ENCODE peak calls at places on chromosomes 11 and 22, in nine cellular contexts. S is A549, Q is fibroblast of lung, K is dorsolateral prefrontal cortex, Y is Caco-2, G is endothelial cell, P is MCF 10A, F is IMR-90, N is WTC11. R is an unnamed sample.

GRCh38 chr11:123690490-123690889 is 36.1 kb upstream of the SCN3B start:
- DNase-seq in Y (no peak), Q (peak), S (peak), N (no peak), P (peak), K (peak), G (no peak), F (peak), R (no peak)

GRCh38 chr11:118930152-118930712 is 4.5 kb upstream of the BCL9L start:
- DNase-seq in K (peak), Y (peak), F (peak), P (peak), Q (peak), N (peak), S (no peak), G (peak), R (peak)

GRCh38 chr22:30013201-30013600 is 67.1 kb upstream of the HORMAD2 start:
- DNase-seq in F (no peak), Q (no peak), P (no peak), G (no peak), Y (no peak), K (no peak), S (no peak), N (no peak), R (no peak)

GRCh38 chr22:27667121-27667843 is 134.3 kb downstream of the MN1 start:
- DNase-seq in Y (no peak), K (no peak), S (no peak), F (no peak), P (no peak), Q (peak), N (no peak), G (no peak), R (no peak)

GRCh38 chr11:987671-988070 is 48.8 kb downstream of the MUC6 start:
- DNase-seq in Y (no peak), N (no peak), S (no peak), F (no peak), P (no peak), Q (no peak), K (no peak), G (no peak), R (no peak)

GRCh38 chr11:78742430-78742829 is 167.8 kb upstream of the NARS2 start:
- DNase-seq in N (no peak), F (peak), K (no peak), Y (no peak), Q (peak), G (no peak), S (no peak), P (peak), R (no peak)

GRCh38 chr11:127649071-127649470 is 648.5 kb upstream of the KIRREL3 start:
- DNase-seq in S (no peak), K (no peak), Y (no peak), G (no peak), P (no peak), N (no peak), F (no peak), Q (no peak), R (no peak)

GRCh38 chr22:22037740-22038139 is 55.2 kb upstream of the TOP3B start:
- DNase-seq in P (no peak), K (no peak), S (no peak), N (no peak), Q (peak), F (peak), Y (no peak), G (no peak), R (no peak)

GRCh38 chr11:47259178-47259977 is 1.6 kb downstream of the NR1H3 start:
- DNase-seq in N (peak), G (peak), Y (peak), S (peak), K (no peak), F (peak), P (peak), Q (no peak), R (peak)

GRCh38 chr22:18056161-18056666 is 21.6 kb upstream of the PEX26 start:
- DNase-seq in Q (peak), F (peak), P (no peak), N (no peak), Y (no peak), K (peak), G (no peak), S (no peak), R (peak)

GRCh38 chr11:134025086-134025437 is 43.8 kb upstream of the JAM3 start:
- DNase-seq in P (peak), Q (no peak), N (no peak), K (peak), G (no peak), S (no peak), F (no peak), Y (no peak), R (no peak)

GRCh38 chr11:74069146-74070046 is 60.5 kb upstream of the UCP3 start:
- DNase-seq in Y (peak), F (peak), K (no peak), P (no peak), G (no peak), S (no peak), Q (peak), N (no peak), R (no peak)

GRCh38 chr22:47495102-47495501 is 732.7 kb downstream of the TBC1D22A start:
- DNase-seq in G (no peak), N (no peak), Q (no peak), K (no peak), S (no peak), Y (no peak), F (no peak), P (no peak), R (no peak)

GRCh38 chr11:518463-519202 is 11.6 kb upstream of the RNH1 start:
- DNase-seq in Y (peak), S (peak), P (peak), F (peak), N (peak), G (peak), K (peak), Q (peak), R (peak)

GRCh38 chr11:77411717-77412441 is 62.0 kb downstream of the PAK1 start:
- DNase-seq in N (peak), K (peak), S (peak), Y (no peak), P (peak), F (peak), Q (peak), G (peak), R (peak)

GRCh38 chr11:4882543-4882942 is 843 bp downstream of the OR51T1 start:
- DNase-seq in N (no peak), F (no peak), K (no peak), G (no peak), S (no peak), P (no peak), Y (no peak), Q (no peak), R (no peak)

GRCh38 chr22:41021655-41022454 is 70.5 kb upstream of the EP300 start:
- DNase-seq in P (peak), F (peak), N (peak), S (peak), K (peak), Y (peak), Q (peak), G (peak), R (peak)

GRCh38 chr11:8242113-8242475 is 21.6 kb downstream of the LMO1 start:
- DNase-seq in N (no peak), F (no peak), P (no peak), K (no peak), Q (no peak), G (no peak), S (no peak), Y (no peak), R (no peak)

GRCh38 chr22:24109649-24110048 is 71.6 kb upstream of the SUSD2 start:
- DNase-seq in P (no peak), Q (no peak), F (no peak), Y (no peak), K (no peak), S (no peak), N (no peak), G (no peak), R (no peak)

GRCh38 chr22:24105661-24106060 is 75.6 kb upstream of the SUSD2 start:
- DNase-seq in S (no peak), P (no peak), N (no peak), G (no peak), K (no peak), F (no peak), Q (no peak), Y (no peak), R (no peak)

GRCh38 chr22:24106385-24107381 is 74.6 kb upstream of the SUSD2 start:
- DNase-seq in Y (no peak), K (no peak), G (no peak), S (no peak), P (no peak), F (no peak), Q (no peak), N (peak), R (peak)

GRCh38 chr22:24108073-24108472 is 73.2 kb upstream of the SUSD2 start:
- DNase-seq in P (no peak), Q (no peak), N (peak), Y (no peak), K (no peak), S (no peak), F (no peak), G (no peak), R (no peak)

DNA sequence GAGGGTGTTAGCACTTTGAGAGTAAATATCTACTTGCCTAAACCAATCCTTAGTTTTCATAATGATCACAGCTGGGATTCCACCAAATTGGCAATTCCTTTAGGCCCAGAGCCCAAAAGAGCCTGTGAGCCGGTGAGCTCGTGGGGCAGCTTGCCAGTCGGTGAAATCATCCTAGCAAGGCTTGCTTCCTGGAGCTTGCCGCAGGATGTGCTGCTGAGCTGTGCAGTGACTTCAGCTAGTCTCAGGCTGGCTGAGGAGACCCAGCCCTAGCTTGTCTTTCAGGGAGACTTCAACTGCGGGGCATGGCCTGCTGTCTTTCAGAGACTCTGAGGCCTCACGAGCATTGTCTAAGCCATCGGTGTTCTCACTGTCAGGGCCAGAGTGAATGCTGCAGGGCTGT is 73.6 kb upstream of the SUSD2 start:
- DNase-seq in K (peak), G (no peak), P (peak), F (peak), Y (no peak), N (no peak), S (no peak), Q (peak), R (no peak)
- TF ChIP-seq CTCF in K (no peak), G (no peak), P (no peak), F (peak), Y (no peak), N (no peak), S (no peak), Q (peak), R (no peak)

GRCh38 chr11:16881074-16881709 is 133.0 kb downstream of the PLEKHA7 start:
- DNase-seq in F (peak), G (no peak), P (peak), K (no peak), Q (peak), Y (peak), N (peak), S (no peak), R (no peak)
- TF ChIP-seq CTCF in F (peak), G (no peak), P (no peak), K (peak), Q (peak), Y (peak), N (no peak), S (no peak), R (no peak)

DNA sequence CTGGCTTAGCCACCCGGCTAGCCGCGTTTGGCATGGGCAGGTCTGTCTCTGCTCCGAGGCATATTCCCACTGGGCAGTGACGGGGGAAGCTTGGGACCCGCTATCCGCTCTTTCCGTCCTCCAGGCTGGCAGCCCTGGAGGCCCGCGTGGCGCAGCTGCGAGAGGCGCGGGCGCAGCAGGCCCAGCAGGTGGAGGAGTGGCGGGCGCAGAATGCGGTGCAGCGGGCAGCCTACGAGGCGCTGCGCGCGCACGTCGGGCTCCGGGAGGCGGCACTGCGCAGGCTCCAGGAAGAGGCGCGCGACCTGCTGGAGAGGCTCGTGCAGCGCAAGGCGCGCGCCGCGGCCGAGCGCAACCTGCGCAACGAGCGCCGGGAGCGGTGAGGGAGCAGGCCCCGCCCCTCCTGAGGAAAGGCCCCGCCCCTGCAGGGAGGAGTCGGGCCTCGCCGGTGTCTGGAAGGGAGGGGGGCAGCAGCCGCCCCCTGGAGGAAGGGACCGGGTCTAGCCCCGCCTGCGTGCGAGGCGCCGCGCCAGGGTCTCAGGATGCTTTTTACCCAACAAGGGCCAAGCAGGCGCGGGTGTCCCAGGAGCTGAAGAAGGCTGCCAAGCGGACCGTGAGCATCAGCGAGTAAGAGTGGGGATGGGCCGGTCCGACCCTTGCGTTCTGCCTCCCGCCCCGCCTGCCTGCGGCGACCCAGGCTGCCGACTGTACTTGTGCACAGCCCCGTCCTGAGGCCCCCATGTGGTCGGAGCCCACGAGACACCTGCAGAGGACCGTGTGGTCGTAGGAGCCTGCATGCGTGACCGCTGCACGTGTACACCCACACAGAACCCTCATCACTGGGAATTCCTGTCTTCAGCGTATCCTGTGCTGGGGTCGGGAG is 7.9 kb downstream of the ATG16L2 start:
- DNase-seq in Y (peak), S (peak), Q (peak), F (peak), P (peak), N (peak), G (peak), K (peak), R (peak)
- TF ChIP-seq CTCF in Y (peak), S (no peak), Q (no peak), F (peak), P (no peak), N (no peak), G (peak), K (peak), R (no peak)

GRCh38 chr11:30333405-30333804 is 10.5 kb downstream of the ARL14EP start:
- DNase-seq in S (no peak), F (no peak), K (no peak), Y (peak), N (no peak), P (peak), Q (no peak), G (no peak), R (no peak)
- TF ChIP-seq CTCF in S (peak), F (peak), K (peak), Y (peak), N (no peak), P (peak), Q (peak), G (peak), R (peak)

GRCh38 chr22:24423519-24424000 is 3.8 kb upstream of the ADORA2A start:
- DNase-seq in K (no peak), F (no peak), S (peak), Y (peak), G (peak), N (peak), P (peak), Q (no peak), R (peak)
- TF ChIP-seq CTCF in K (peak), F (peak), S (peak), Y (peak), G (peak), N (peak), P (peak), Q (peak), R (peak)

GRCh38 chr11:2444301-2445106 is at the start of the genes KCNQ1 and TRPM5:
- DNase-seq in N (peak), Y (peak), S (peak), P (no peak), F (no peak), Q (no peak), G (peak), K (no peak), R (peak)
- TF ChIP-seq CTCF in N (no peak), Y (no peak), S (no peak), P (no peak), F (no peak), Q (no peak), G (no peak), K (no peak), R (no peak)

R was measured in GM10248.